ENCODE peak calls at places on chromosomes 2 and 18, in four cellular contexts. One of them, this sample, is unnamed.

GRCh38 chr2:168773719-168774521 is 28.5 kb upstream of the NOSTRIN start:
- DNase-seq in NCI-H1092 treated with DMSO at 0.1 percent for 48 hours: peak
- DNase-seq in frontal cortex: no peak
- DNase-seq in effector memory CD4-positive, alpha-beta T cell: no peak
- DNase-seq in this sample: peak

GRCh38 chr2:232487385-232488096 is at the start of gene ECEL1:
- DNase-seq in effector memory CD4-positive, alpha-beta T cell: no peak
- DNase-seq in frontal cortex: no peak
- DNase-seq in NCI-H1092 treated with DMSO at 0.1 percent for 48 hours: peak
- DNase-seq in this sample: peak

GRCh38 chr2:33118648-33119047 is 171.9 kb downstream of the LTBP1 start:
- DNase-seq in effector memory CD4-positive, alpha-beta T cell: no peak
- DNase-seq in NCI-H1092 treated with DMSO at 0.1 percent for 48 hours: no peak
- DNase-seq in frontal cortex: no peak
- DNase-seq in this sample: no peak

GRCh38 chr18:79460445-79461300 is 64.9 kb downstream of the NFATC1 start:
- DNase-seq in effector memory CD4-positive, alpha-beta T cell: no peak
- DNase-seq in frontal cortex: no peak
- DNase-seq in NCI-H1092 treated with DMSO at 0.1 percent for 48 hours: no peak
- DNase-seq in this sample: no peak

GRCh38 chr2:150705357-150705756 is 217.9 kb upstream of the RND3 start:
- DNase-seq in effector memory CD4-positive, alpha-beta T cell: no peak
- DNase-seq in NCI-H1092 treated with DMSO at 0.1 percent for 48 hours: no peak
- DNase-seq in frontal cortex: no peak
- DNase-seq in this sample: no peak

GRCh38 chr18:56458770-56459450 is 179.5 kb downstream of the TXNL1 start:
- DNase-seq in NCI-H1092 treated with DMSO at 0.1 percent for 48 hours: no peak
- DNase-seq in effector memory CD4-positive, alpha-beta T cell: no peak
- DNase-seq in frontal cortex: no peak
- DNase-seq in this sample: peak

GRCh38 chr2:100902833-100903405 is 83.0 kb downstream of the NPAS2 start:
- DNase-seq in NCI-H1092 treated with DMSO at 0.1 percent for 48 hours: no peak
- DNase-seq in frontal cortex: no peak
- DNase-seq in effector memory CD4-positive, alpha-beta T cell: no peak
- DNase-seq in this sample: no peak

GRCh38 chr2:51795248-51795888 is 763.4 kb upstream of the NRXN1 start:
- DNase-seq in NCI-H1092 treated with DMSO at 0.1 percent for 48 hours: peak
- DNase-seq in effector memory CD4-positive, alpha-beta T cell: no peak
- DNase-seq in frontal cortex: no peak
- DNase-seq in this sample: no peak

GRCh38 chr2:129910446-129911362 is 68.8 kb upstream of the RAB6C start:
- DNase-seq in effector memory CD4-positive, alpha-beta T cell: no peak
- DNase-seq in frontal cortex: no peak
- DNase-seq in NCI-H1092 treated with DMSO at 0.1 percent for 48 hours: no peak
- DNase-seq in this sample: no peak

GRCh38 chr2:71548589-71549485 is 95.5 kb downstream of the DYSF start:
- DNase-seq in frontal cortex: peak
- DNase-seq in NCI-H1092 treated with DMSO at 0.1 percent for 48 hours: peak
- DNase-seq in effector memory CD4-positive, alpha-beta T cell: no peak
- DNase-seq in this sample: peak

GRCh38 chr18:70160075-70160678 is 45.3 kb downstream of the RTTN start:
- DNase-seq in NCI-H1092 treated with DMSO at 0.1 percent for 48 hours: no peak
- DNase-seq in frontal cortex: no peak
- DNase-seq in effector memory CD4-positive, alpha-beta T cell: no peak
- DNase-seq in this sample: no peak

GRCh38 chr18:3688682-3689081 is 238.7 kb downstream of the TGIF1 start:
- DNase-seq in effector memory CD4-positive, alpha-beta T cell: no peak
- DNase-seq in NCI-H1092 treated with DMSO at 0.1 percent for 48 hours: no peak
- DNase-seq in frontal cortex: no peak
- DNase-seq in this sample: no peak

GRCh38 chr18:54712315-54712714 is 116.0 kb upstream of the RAB27B start:
- DNase-seq in frontal cortex: no peak
- DNase-seq in NCI-H1092 treated with DMSO at 0.1 percent for 48 hours: no peak
- DNase-seq in effector memory CD4-positive, alpha-beta T cell: no peak
- DNase-seq in this sample: no peak